ENCODE peak calls at places on chromosome 22, in eight cellular contexts. N, B, M, T, U, D, I and C are unnamed samples.

GRCh38 chr22:20054034-20054427 is 26.0 kb upstream of the DGCR8 start:
- DNase-seq in N (no peak), B (no peak), M (no peak), T (no peak), U (no peak), D (no peak), I (no peak), C (no peak)

GRCh38 chr22:30294830-30295229 is 5.5 kb upstream of the CASTOR1 start:
- DNase-seq in N (no peak), B (no peak), M (no peak), T (no peak), U (no peak), D (no peak), I (no peak), C (no peak)

GRCh38 chr22:37199839-37200161 is 11.8 kb upstream of the C1QTNF6 start:
- DNase-seq in N (no peak), B (no peak), M (no peak), T (no peak), U (no peak), D (no peak), I (no peak), C (no peak)

GRCh38 chr22:44336962-44337657 is 24.4 kb upstream of the SHISAL1 start:
- DNase-seq in N (no peak), B (no peak), M (no peak), T (no peak), U (no peak), D (no peak), I (no peak), C (no peak)

GRCh38 chr22:32887293-32887692 is 85.8 kb downstream of the TIMP3 start:
- DNase-seq in N (no peak), B (no peak), M (no peak), T (no peak), U (no peak), D (no peak), I (no peak), C (no peak)

GRCh38 chr22:30325724-30326703 is 727 bp downstream of the TBC1D10A start:
- DNase-seq in N (no peak), B (no peak), M (no peak), T (peak), U (no peak), D (no peak), I (no peak), C (no peak)

GRCh38 chr22:24392218-24392931 is 35.0 kb upstream of the ADORA2A start:
- DNase-seq in N (no peak), B (no peak), M (no peak), T (no peak), U (no peak), D (no peak), I (no peak), C (no peak)

GRCh38 chr22:47918936-47919505 is 1156.6 kb downstream of the TBC1D22A start:
- DNase-seq in N (no peak), B (no peak), M (no peak), T (no peak), U (no peak), D (no peak), I (no peak), C (no peak)

GRCh38 chr22:37636186-37636948 is 3.1 kb upstream of the SH3BP1 start:
- DNase-seq in N (no peak), B (no peak), M (no peak), T (no peak), U (no peak), D (peak), I (no peak), C (peak)

GRCh38 chr22:35561796-35562526 is 21.3 kb downstream of the RASD2 start:
- DNase-seq in N (no peak), B (no peak), M (peak), T (no peak), U (no peak), D (peak), I (no peak), C (no peak)

GRCh38 chr22:30609260-30610185 is 2.5 kb downstream of the TCN2 start:
- DNase-seq in N (peak), B (peak), M (peak), T (peak), U (peak), D (peak), I (peak), C (peak)

GRCh38 chr22:23064381-23065068 is 5.8 kb upstream of the GNAZ start:
- DNase-seq in N (no peak), B (no peak), M (no peak), T (no peak), U (no peak), D (no peak), I (no peak), C (no peak)

GRCh38 chr22:48532986-48533385 is 1294.7 kb downstream of the BRD1 start:
- DNase-seq in N (no peak), B (no peak), M (no peak), T (no peak), U (no peak), D (no peak), I (no peak), C (no peak)

GRCh38 chr22:48356731-48357130 is 1470.9 kb downstream of the BRD1 start:
- DNase-seq in N (no peak), B (no peak), M (no peak), T (no peak), U (no peak), D (no peak), I (no peak), C (no peak)

GRCh38 chr22:41425704-41426365 is 20.8 kb downstream of the TOB2 start:
- DNase-seq in N (no peak), B (no peak), M (no peak), T (no peak), U (no peak), D (no peak), I (no peak), C (no peak)

GRCh38 chr22:30235687-30236170 is 10.8 kb downstream of the LIF start:
- DNase-seq in N (peak), B (no peak), M (peak), T (no peak), U (no peak), D (peak), I (no peak), C (no peak)

GRCh38 chr22:43867839-43868652 is 5.7 kb upstream of the SULT4A1 start:
- DNase-seq in N (peak), B (no peak), M (peak), T (peak), U (peak), D (peak), I (no peak), C (no peak)

GRCh38 chr22:46881373-46882118 is 119.1 kb downstream of the TBC1D22A start:
- DNase-seq in N (no peak), B (no peak), M (no peak), T (no peak), U (no peak), D (no peak), I (no peak), C (no peak)

GRCh38 chr22:41668971-41669911 is 19.4 kb downstream of the SNU13 start:
- DNase-seq in N (no peak), B (no peak), M (peak), T (no peak), U (no peak), D (peak), I (no peak), C (no peak)

GRCh38 chr22:27385261-27385998 is 416.1 kb downstream of the MN1 start:
- DNase-seq in N (no peak), B (no peak), M (no peak), T (no peak), U (no peak), D (no peak), I (no peak), C (no peak)

GRCh38 chr22:50034126-50035081 is 21.8 kb upstream of the IL17REL start:
- DNase-seq in N (no peak), B (no peak), M (no peak), T (no peak), U (no peak), D (no peak), I (no peak), C (peak)

GRCh38 chr22:46114518-46115387 is 35.6 kb upstream of the PPARA start:
- DNase-seq in N (no peak), B (no peak), M (no peak), T (no peak), U (no peak), D (no peak), I (no peak), C (no peak)

GRCh38 chr22:36156515-36157419 is 3.8 kb downstream of the APOL3 start:
- DNase-seq in N (peak), B (peak), M (peak), T (peak), U (peak), D (peak), I (peak), C (peak)